ENCODE peak calls at places on chromosome 7, in seven cellular contexts. E is KBM-7; T is progenitor cell of endocrine pancreas; H is lower leg skin; N is LoVo; R is stimulated activated CD8-positive, alpha-beta memory T cell treated with anti-CD3 and anti-CD28 coated beads, Interleukin-2, amount 100 ng/mL, for 1 hour; L is PC-3. J is an unnamed sample.

GRCh38 chr7:115068220-115068619 is 146.3 kb downstream of the MDFIC start:
- DNase-seq in N (no peak), L (peak; percentile 28), R (no peak), H (no peak), E (no peak), T (no peak), J (no peak)

GRCh38 chr7:94449151-94449725 is 54.5 kb downstream of the COL1A2 start:
- DNase-seq in R (no peak), E (peak; percentile 45), T (no peak), H (no peak), N (peak; percentile 60), L (peak; percentile 58), J (peak; percentile 86)

GRCh38 chr7:4951903-4952636 is 6.9 kb downstream of the MMD2 start:
- DNase-seq in N (peak; percentile 32), T (peak; percentile 28), E (peak; percentile 65), R (no peak), L (peak; percentile 40), H (no peak), J (peak; percentile 19)

GRCh38 chr7:155153676-155154075 is 83.6 kb downstream of the HTR5A start:
- DNase-seq in H (peak; percentile 63), L (no peak), N (no peak), T (no peak), E (no peak), R (no peak), J (no peak)

GRCh38 chr7:64574481-64575159 is 11.7 kb upstream of the ZNF680 start:
- DNase-seq in L (no peak), R (no peak), E (no peak), H (no peak), N (no peak), T (no peak), J (peak; percentile 93)

GRCh38 chr7:64832136-64832535 is 37.9 kb downstream of the ZNF138 start:
- DNase-seq in N (no peak), T (no peak), E (no peak), R (no peak), L (no peak), H (no peak), J (no peak)

GRCh38 chr7:22781230-22781711 is 41.4 kb downstream of the TOMM7 start:
- DNase-seq in R (no peak), E (no peak), T (no peak), N (no peak), H (no peak), L (no peak), J (no peak)

GRCh38 chr7:24158976-24159375 is 125.0 kb upstream of the NPY start:
- DNase-seq in L (no peak), H (no peak), N (no peak), T (no peak), R (no peak), E (no peak), J (no peak)

GRCh38 chr7:137840183-137840779 is 6.5 kb downstream of the DGKI start:
- DNase-seq in N (no peak), R (no peak), L (no peak), E (no peak), T (no peak), H (no peak), J (no peak)

GRCh38 chr7:127732306-127732705 is 80.3 kb downstream of the SND1 start:
- DNase-seq in L (no peak), H (no peak), N (no peak), E (no peak), R (no peak), T (no peak), J (no peak)

GRCh38 chr7:40915061-40915460 is 780.3 kb downstream of the SUGCT start:
- DNase-seq in L (no peak), N (peak; percentile 74), H (no peak), T (no peak), R (no peak), E (no peak), J (no peak)

GRCh38 chr7:105567024-105567423 is 14.3 kb downstream of the EFCAB10 start:
- DNase-seq in N (no peak), R (no peak), H (no peak), L (no peak), T (no peak), E (no peak), J (no peak)

GRCh38 chr7:145005601-145006000 is 169.7 kb upstream of the TPK1 start:
- DNase-seq in H (no peak), L (no peak), R (no peak), N (no peak), T (no peak), E (no peak), J (no peak)

GRCh38 chr7:98110249-98111022 is 3.8 kb downstream of the LMTK2 start:
- DNase-seq in E (no peak), R (no peak), L (no peak), T (no peak), N (no peak), H (no peak), J (peak; percentile 79)

GRCh38 chr7:125112741-125113309 is 183.2 kb upstream of the POT1 start:
- DNase-seq in N (no peak), R (no peak), L (peak; percentile 42), T (no peak), H (no peak), E (no peak), J (no peak)